ENCODE peak calls at places on chromosomes 3 and 15, in ten cellular contexts. L is type B pancreatic cell, J is GOT3, T is GM23338, D is sciatic nerve, Y is GM19239, A is NCI-H460, R is DMS153, Q is fibroblast of the aortic adventitia, U is activated T-cell treated with anti-CD3 and anti-CD28 coated beads for 1 hour. V is an unnamed sample.

GRCh38 chr3:109643590-109643989 is 306.2 kb upstream of the DPPA4 start:
- DNase-seq in U (no peak), Q (peak; percentile 9), T (no peak), R (no peak), J (no peak), L (no peak), A (peak; percentile 19), Y (no peak), D (no peak), V (no peak)

GRCh38 chr3:38610436-38610835 is 39.1 kb downstream of the SCN5A start:
- DNase-seq in U (no peak), A (no peak), L (no peak), T (no peak), D (peak; percentile 14), R (no peak), J (no peak), Y (no peak), Q (no peak), V (no peak)

GRCh38 chr3:151346292-151346691 is 16.9 kb upstream of the P2RY13 start:
- DNase-seq in A (no peak), U (no peak), Y (no peak), L (no peak), R (no peak), J (no peak), Q (no peak), D (no peak), T (no peak), V (no peak)

GRCh38 chr3:39808467-39809180 is 785 bp upstream of the MYRIP start:
- DNase-seq in U (no peak), T (peak; percentile 89), Y (no peak), R (no peak), J (no peak), Q (peak; percentile 20), L (no peak), A (no peak), D (no peak), V (peak; percentile 79)

GRCh38 chr3:77795013-77795412 is 755.1 kb downstream of the ROBO2 start:
- DNase-seq in D (no peak), A (no peak), Q (no peak), T (peak; percentile 85), U (no peak), Y (no peak), L (no peak), J (no peak), R (peak; percentile 46), V (peak; percentile 7)

GRCh38 chr3:58084166-58084565 is 75.9 kb downstream of the FLNB start:
- DNase-seq in R (no peak), D (no peak), T (peak; percentile 61), A (no peak), L (no peak), Q (no peak), U (no peak), Y (no peak), J (no peak), V (no peak)

GRCh38 chr3:112378989-112379692 is 46.2 kb downstream of the CD200 start:
- DNase-seq in T (peak; percentile 24), Y (no peak), A (no peak), U (no peak), L (no peak), D (no peak), J (no peak), Q (peak; percentile 96), R (no peak), V (no peak)

GRCh38 chr3:17412950-17413530 is 329.4 kb downstream of the TBC1D5 start:
- DNase-seq in L (no peak), R (peak; percentile 3), D (no peak), U (no peak), A (peak; percentile 45), Q (peak; percentile 75), J (no peak), Y (no peak), T (peak; percentile 90), V (peak; percentile 74)

GRCh38 chr3:124993462-124993861 is 58.9 kb upstream of the MUC13 start:
- DNase-seq in J (no peak), R (no peak), Y (no peak), U (no peak), L (no peak), D (peak; percentile 63), A (no peak), T (no peak), Q (peak; percentile 94), V (no peak)

GRCh38 chr15:68553994-68554715 is 24.6 kb upstream of the CORO2B start:
- DNase-seq in L (peak; percentile 81), J (peak; percentile 8), Q (peak; percentile 76), R (peak; percentile 13), U (peak; percentile 59), Y (no peak), T (peak; percentile 92), D (peak; percentile 87), A (peak; percentile 69), V (peak; percentile 87)

GRCh38 chr3:188315563-188315962 is 161.6 kb downstream of the LPP start:
- DNase-seq in A (no peak), T (no peak), D (no peak), U (no peak), L (no peak), J (no peak), R (no peak), Q (peak; percentile 41), Y (no peak), V (no peak)

GRCh38 chr15:41773332-41773728 is 954 bp upstream of the MAPKBP1 start:
- DNase-seq in D (no peak), Y (no peak), Q (no peak), T (no peak), A (no peak), U (no peak), J (no peak), R (no peak), L (no peak), V (no peak)

GRCh38 chr15:31398677-31399260 is 72.1 kb downstream of the KLF13 start:
- DNase-seq in Y (no peak), U (no peak), R (no peak), D (no peak), L (no peak), Q (no peak), J (no peak), A (no peak), T (no peak), V (peak; percentile 34)

GRCh38 chr3:65883614-65884013 is 155.1 kb downstream of the MAGI1 start:
- DNase-seq in U (no peak), J (no peak), Y (no peak), R (peak; percentile 76), T (no peak), L (no peak), A (no peak), Q (peak; percentile 35), D (no peak), V (peak; percentile 61)

GRCh38 chr3:38985981-38986380 is 65.8 kb downstream of the SCN11A start:
- DNase-seq in R (no peak), Y (no peak), D (no peak), U (no peak), T (no peak), Q (no peak), J (no peak), L (no peak), A (no peak), V (no peak)

GRCh38 chr3:87228316-87228715 is 1.2 kb downstream of the CHMP2B start:
- DNase-seq in U (no peak), Q (peak; percentile 48), J (no peak), A (no peak), Y (no peak), R (no peak), T (no peak), D (no peak), L (no peak), V (peak; percentile 7)

GRCh38 chr3:47877288-47877687 is 74.3 kb downstream of the DHX30 start:
- DNase-seq in D (no peak), A (no peak), Q (no peak), J (no peak), U (no peak), R (no peak), L (no peak), Y (no peak), T (no peak), V (no peak)

GRCh38 chr3:72320911-72321385 is 527.3 kb downstream of the SHQ1 start:
- DNase-seq in Q (no peak), D (no peak), R (no peak), J (no peak), A (no peak), U (no peak), Y (no peak), T (no peak), L (no peak), V (peak; percentile 35)

GRCh38 chr15:37764733-37765191 is 169.7 kb upstream of the TMCO5A start:
- DNase-seq in Y (peak; percentile 15), D (no peak), R (no peak), U (no peak), T (peak; percentile 77), A (peak; percentile 32), J (no peak), Q (peak; percentile 83), L (no peak), V (peak; percentile 63)

GRCh38 chr15:36519067-36519466 is 60.4 kb upstream of the CDIN1 start:
- DNase-seq in L (no peak), R (no peak), J (no peak), D (no peak), A (no peak), U (no peak), Y (no peak), Q (no peak), T (no peak), V (no peak)

GRCh38 chr3:190579514-190580137 is 65.7 kb downstream of the IL1RAP start:
- DNase-seq in U (no peak), D (no peak), Y (no peak), J (no peak), L (no peak), R (no peak), Q (no peak), T (no peak), A (no peak), V (no peak)

GRCh38 chr3:115858995-115859807 is 235.9 kb downstream of the GAP43 start:
- DNase-seq in L (no peak), Y (no peak), R (no peak), J (no peak), A (no peak), Q (no peak), T (peak; percentile 88), D (no peak), U (no peak), V (peak; percentile 88)